ENCODE peak calls at places on chromosomes 5 and 9, in seven cellular contexts. One of them, this sample, is unnamed.

GRCh38 chr9:36862206-36863145 is 171.6 kb downstream of the PAX5 start:
- DNase-seq in activated naive CD4-positive, alpha-beta T cell: no peak
- DNase-seq in activated naive CD8-positive, alpha-beta T cell treated with anti-CD3 and anti-CD28 coated beads, Interleukin-2, amount 50 U/mL, for 24 hours: peak; percentile 15
- DNase-seq in HAP-1: peak; percentile 80
- DNase-seq in lung microvascular endothelial cell: peak; percentile 62
- DNase-seq in coronary artery: no peak
- DNase-seq in pancreas: no peak
- DNase-seq in this sample: no peak

GRCh38 chr9:109036744-109037680 is 23.7 kb upstream of the CTNNAL1 start:
- DNase-seq in coronary artery: no peak
- DNase-seq in activated naive CD8-positive, alpha-beta T cell treated with anti-CD3 and anti-CD28 coated beads, Interleukin-2, amount 50 U/mL, for 24 hours: no peak
- DNase-seq in HAP-1: no peak
- DNase-seq in activated naive CD4-positive, alpha-beta T cell: no peak
- DNase-seq in pancreas: no peak
- DNase-seq in lung microvascular endothelial cell: no peak
- DNase-seq in this sample: no peak

GRCh38 chr9:133709716-133710571 is 28.2 kb downstream of the SARDH start:
- DNase-seq in coronary artery: no peak
- DNase-seq in HAP-1: no peak
- DNase-seq in pancreas: peak; percentile 16
- DNase-seq in activated naive CD8-positive, alpha-beta T cell treated with anti-CD3 and anti-CD28 coated beads, Interleukin-2, amount 50 U/mL, for 24 hours: no peak
- DNase-seq in activated naive CD4-positive, alpha-beta T cell: no peak
- DNase-seq in lung microvascular endothelial cell: no peak
- DNase-seq in this sample: no peak

GRCh38 chr9:112176410-112177010 is 1.4 kb upstream of the SUSD1 start:
- DNase-seq in pancreas: no peak
- DNase-seq in coronary artery: no peak
- DNase-seq in HAP-1: no peak
- DNase-seq in activated naive CD8-positive, alpha-beta T cell treated with anti-CD3 and anti-CD28 coated beads, Interleukin-2, amount 50 U/mL, for 24 hours: no peak
- DNase-seq in lung microvascular endothelial cell: no peak
- DNase-seq in activated naive CD4-positive, alpha-beta T cell: no peak
- DNase-seq in this sample: no peak

GRCh38 chr9:107980984-107981383 is 491.4 kb upstream of the KLF4 start:
- DNase-seq in lung microvascular endothelial cell: no peak
- DNase-seq in coronary artery: no peak
- DNase-seq in HAP-1: no peak
- DNase-seq in pancreas: no peak
- DNase-seq in activated naive CD8-positive, alpha-beta T cell treated with anti-CD3 and anti-CD28 coated beads, Interleukin-2, amount 50 U/mL, for 24 hours: no peak
- DNase-seq in activated naive CD4-positive, alpha-beta T cell: no peak
- DNase-seq in this sample: no peak

GRCh38 chr5:5705010-5705409 is 282.5 kb downstream of the ICE1 start:
- DNase-seq in pancreas: no peak
- DNase-seq in HAP-1: no peak
- DNase-seq in activated naive CD4-positive, alpha-beta T cell: no peak
- DNase-seq in coronary artery: no peak
- DNase-seq in activated naive CD8-positive, alpha-beta T cell treated with anti-CD3 and anti-CD28 coated beads, Interleukin-2, amount 50 U/mL, for 24 hours: no peak
- DNase-seq in lung microvascular endothelial cell: no peak
- DNase-seq in this sample: no peak

GRCh38 chr9:87097238-87097637 is 149.9 kb upstream of the GAS1 start:
- DNase-seq in lung microvascular endothelial cell: no peak
- DNase-seq in coronary artery: no peak
- DNase-seq in activated naive CD4-positive, alpha-beta T cell: no peak
- DNase-seq in pancreas: no peak
- DNase-seq in HAP-1: no peak
- DNase-seq in activated naive CD8-positive, alpha-beta T cell treated with anti-CD3 and anti-CD28 coated beads, Interleukin-2, amount 50 U/mL, for 24 hours: no peak
- DNase-seq in this sample: no peak

GRCh38 chr5:78661691-78662090 is 13.1 kb upstream of the LHFPL2 start:
- DNase-seq in activated naive CD8-positive, alpha-beta T cell treated with anti-CD3 and anti-CD28 coated beads, Interleukin-2, amount 50 U/mL, for 24 hours: no peak
- DNase-seq in HAP-1: no peak
- DNase-seq in activated naive CD4-positive, alpha-beta T cell: no peak
- DNase-seq in lung microvascular endothelial cell: no peak
- DNase-seq in coronary artery: no peak
- DNase-seq in pancreas: no peak
- DNase-seq in this sample: no peak

GRCh38 chr9:4985376-4986266 is 549 bp downstream of the JAK2 start:
- DNase-seq in lung microvascular endothelial cell: peak; percentile 28
- DNase-seq in pancreas: no peak
- DNase-seq in activated naive CD8-positive, alpha-beta T cell treated with anti-CD3 and anti-CD28 coated beads, Interleukin-2, amount 50 U/mL, for 24 hours: peak; percentile 40
- DNase-seq in HAP-1: peak; percentile 78
- DNase-seq in coronary artery: no peak
- DNase-seq in activated naive CD4-positive, alpha-beta T cell: peak; percentile 41
- DNase-seq in this sample: no peak